ENCODE peak calls at places on chromosomes 11 and 22, in four cellular contexts. W is A549, X is K562, I is GM12878. O is an unnamed sample.

GRCh38 chr11:130042093-130042591 is 27.6 kb upstream of the APLP2 start:
- DNase-seq in W (peak; percentile 79), X (peak; percentile 60), I (no peak), O (peak; percentile 99)

GRCh38 chr11:72162891-72163492 is 27.5 kb downstream of the FOLR3 start:
- DNase-seq in W (no peak), X (peak; percentile 20), I (no peak), O (no peak)

GRCh38 chr11:19808076-19808911 is 95.7 kb downstream of the NAV2 start:
- DNase-seq in W (no peak), X (no peak), I (no peak), O (no peak)

GRCh38 chr11:9755561-9755960 is 91.7 kb downstream of the SWAP70 start:
- DNase-seq in W (no peak), X (no peak), I (no peak), O (peak; percentile 89)

GRCh38 chr22:22424956-22425355 is 83.6 kb downstream of the ZNF280B start:
- DNase-seq in W (no peak), X (no peak), I (no peak), O (no peak)

GRCh38 chr11:3130269-3131071 is 34.6 kb downstream of the OSBPL5 start:
- DNase-seq in W (peak; percentile 16), X (no peak), I (no peak), O (no peak)

GRCh38 chr11:132158091-132158490 is 787.7 kb downstream of the NTM start:
- DNase-seq in W (peak; percentile 17), X (no peak), I (no peak), O (peak; percentile 14)

GRCh38 chr22:46588279-46589140 is 31.7 kb upstream of the GRAMD4 start:
- DNase-seq in W (no peak), X (no peak), I (no peak), O (no peak)

GRCh38 chr11:42175203-42175602 is 715.8 kb upstream of the LRRC4C start:
- DNase-seq in W (no peak), X (no peak), I (no peak), O (no peak)

GRCh38 chr11:35167451-35167954 is 28.5 kb downstream of the CD44 start:
- DNase-seq in W (no peak), X (no peak), I (no peak), O (no peak)

GRCh38 chr11:93740031-93740801 is 1.1 kb downstream of the TAF1D start:
- DNase-seq in W (peak; percentile 25), X (no peak), I (no peak), O (peak; percentile 56)

DNA sequence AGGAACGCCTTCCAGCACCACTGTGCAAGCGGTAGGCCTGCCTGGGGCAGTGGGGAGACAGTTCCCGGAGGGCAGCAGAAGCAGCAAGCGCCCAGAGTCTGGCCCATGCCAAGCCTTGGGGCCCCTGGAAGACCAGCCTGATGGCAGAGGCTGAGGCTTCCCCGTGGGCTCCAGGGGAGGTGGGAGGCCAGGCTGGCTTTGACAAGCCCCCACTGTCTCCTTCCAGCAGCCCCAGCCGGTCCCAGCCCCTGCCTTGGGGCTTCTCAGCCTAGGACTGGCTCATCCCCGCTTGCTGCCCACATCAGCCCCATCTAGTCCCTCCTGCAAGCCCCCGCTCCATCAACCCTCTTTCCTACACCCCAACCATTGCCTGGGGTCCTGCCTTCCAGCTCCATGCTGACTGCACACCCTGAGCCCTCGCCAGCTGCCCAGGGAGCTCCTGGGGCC is 46.7 kb downstream of the IGF2 start:
- DNase-seq in W (no peak), X (no peak), I (no peak), O (no peak)
- TF ChIP-seq ELK1 in W (no peak), X (no peak), I (no peak), O (no peak)

GRCh38 chr22:43006016-43006505 is 8.9 kb downstream of the PACSIN2 start:
- DNase-seq in W (no peak), X (no peak), I (no peak), O (no peak)

GRCh38 chr22:43008921-43009320 is 6.0 kb downstream of the PACSIN2 start:
- DNase-seq in W (no peak), X (no peak), I (no peak), O (no peak)

GRCh38 chr22:43008509-43008908 is 6.4 kb downstream of the PACSIN2 start:
- DNase-seq in W (no peak), X (no peak), I (no peak), O (no peak)

GRCh38 chr22:43006753-43007152 is 8.2 kb downstream of the PACSIN2 start:
- DNase-seq in W (no peak), X (no peak), I (no peak), O (no peak)

DNA sequence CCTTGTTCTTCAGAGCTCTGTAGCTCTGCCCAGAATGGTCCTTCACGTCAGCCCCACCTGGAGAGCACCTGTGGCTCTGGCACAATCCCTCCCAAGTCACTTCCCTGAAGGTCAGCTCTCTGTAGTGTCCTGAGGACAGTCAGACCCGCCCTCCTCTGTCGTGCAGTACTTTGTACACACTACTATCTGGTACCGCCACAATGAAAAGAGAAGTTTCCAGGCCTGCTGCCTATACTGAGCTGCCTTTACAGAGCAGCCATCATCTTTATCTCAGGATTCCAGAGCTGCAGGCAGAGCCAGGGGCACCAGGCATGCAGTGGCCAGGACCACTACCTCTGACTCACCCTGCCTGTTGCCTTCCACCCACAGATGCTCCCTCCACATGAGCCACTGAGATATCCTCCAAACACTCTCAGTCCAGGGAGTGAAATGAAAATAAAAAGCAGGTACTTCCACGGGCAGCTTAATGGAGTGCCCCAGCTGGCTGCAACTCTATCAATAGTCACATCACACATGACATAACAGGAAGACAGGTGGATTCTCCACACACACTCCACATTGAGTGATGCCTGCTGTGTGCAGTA is 7.3 kb downstream of the PACSIN2 start:
- DNase-seq in W (no peak), X (peak; percentile 88), I (no peak), O (peak; percentile 75)
- TF ChIP-seq ELK1 in W (no peak), X (no peak), I (no peak), O (no peak)

GRCh38 chr22:45208696-45208992 is 32.0 kb downstream of the KIAA0930 start:
- DNase-seq in W (no peak), X (no peak), I (no peak), O (no peak)

GRCh38 chr22:45208993-45209838 is 31.5 kb downstream of the KIAA0930 start:
- DNase-seq in W (peak; percentile 26), X (peak; percentile 46), I (no peak), O (peak; percentile 91)

GRCh38 chr22:45210577-45211431 is 29.9 kb downstream of the KIAA0930 start:
- DNase-seq in W (no peak), X (no peak), I (no peak), O (no peak)

GRCh38 chr22:45211435-45211834 is 29.3 kb downstream of the KIAA0930 start:
- DNase-seq in W (no peak), X (no peak), I (no peak), O (no peak)

DNA sequence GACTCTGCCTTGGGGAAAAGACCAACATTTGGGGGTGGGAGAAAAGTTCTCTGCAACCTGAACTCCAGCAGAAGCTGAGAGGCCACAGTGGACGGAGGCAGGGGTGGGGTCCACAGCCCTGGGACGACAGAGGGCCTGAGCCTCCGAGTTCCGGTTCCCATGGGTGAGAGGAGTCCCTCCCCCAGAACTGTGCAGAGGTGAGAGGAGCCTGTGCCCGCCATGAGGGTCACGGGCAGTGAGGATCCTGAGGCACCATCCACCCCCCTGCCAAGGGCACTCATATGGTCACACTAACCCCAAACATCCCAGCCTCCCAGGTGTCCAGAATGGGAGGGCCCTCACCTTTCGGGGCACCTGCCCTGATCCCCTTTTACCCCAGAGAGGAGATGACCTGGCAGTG is 30.5 kb downstream of the KIAA0930 start:
- DNase-seq in W (no peak), X (no peak), I (no peak), O (no peak)
- TF ChIP-seq ELK1 in W (no peak), X (no peak), I (no peak), O (no peak)

DNA sequence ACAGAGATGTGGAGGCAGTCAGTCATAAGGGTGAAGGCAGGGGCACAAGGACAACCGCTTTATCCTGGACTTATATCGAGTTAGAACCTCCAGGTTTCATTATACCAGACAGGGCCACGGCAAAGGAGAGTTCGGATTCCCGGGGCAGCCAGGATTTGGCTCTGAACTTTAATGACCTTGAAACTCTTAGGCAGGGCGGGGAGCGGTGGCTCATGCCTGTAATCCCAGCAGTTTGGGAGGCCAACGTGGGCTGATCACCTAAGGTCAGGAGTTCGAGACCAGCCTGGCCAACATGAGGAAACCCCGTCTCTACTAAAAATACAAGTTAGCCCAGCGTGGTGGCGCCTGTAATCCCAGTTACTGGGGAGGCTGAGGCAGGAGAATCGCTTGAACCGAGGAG is 1.1 kb upstream of the MYRF start:
- DNase-seq in W (no peak), X (no peak), I (no peak), O (no peak)
- TF ChIP-seq ELK1 in W (no peak), X (no peak), I (no peak), O (no peak)

DNA sequence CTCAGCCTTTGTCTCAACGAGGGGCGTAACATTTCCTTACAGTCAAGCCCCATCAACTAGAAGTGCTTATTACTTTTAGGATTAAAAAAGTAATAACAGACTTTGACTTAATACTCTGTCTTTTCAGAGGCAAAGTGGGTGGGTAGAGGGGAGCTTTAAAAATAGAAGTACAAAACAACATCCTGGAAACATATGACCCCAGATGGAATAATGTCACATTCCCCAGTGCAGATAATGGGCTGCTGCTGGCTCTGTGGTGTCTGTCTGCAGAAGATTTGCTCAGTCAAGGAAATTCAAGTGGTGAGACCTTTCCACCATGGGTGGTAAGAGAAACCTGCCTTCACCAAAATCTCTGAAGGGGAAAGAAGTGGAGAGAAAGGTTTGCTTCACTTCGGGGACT is 36.2 kb downstream of the PPP2R1B start:
- DNase-seq in W (no peak), X (no peak), I (no peak), O (no peak)
- TF ChIP-seq ELK1 in W (no peak), X (no peak), I (no peak), O (no peak)

DNA sequence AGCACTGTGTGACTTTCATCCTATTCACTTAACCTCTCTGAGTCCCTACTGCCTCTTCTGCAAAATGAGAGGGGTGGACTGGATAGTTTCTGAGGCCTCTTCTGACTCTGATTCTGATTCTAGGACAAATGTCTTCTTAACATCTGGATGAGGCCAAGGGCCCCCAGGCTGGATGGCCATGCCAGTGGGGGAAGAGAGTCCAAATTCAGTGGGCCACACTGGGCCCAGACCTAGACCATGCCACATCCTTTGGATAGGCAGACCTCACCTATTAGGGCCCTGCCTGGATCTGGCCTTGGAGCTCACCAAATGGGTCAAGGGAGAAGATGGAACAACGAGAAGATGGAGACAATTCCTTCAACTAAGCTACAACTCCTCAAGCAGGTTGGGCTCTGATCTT is 24.6 kb downstream of the NRXN2 start:
- DNase-seq in W (no peak), X (no peak), I (no peak), O (no peak)
- TF ChIP-seq ELK1 in W (no peak), X (no peak), I (no peak), O (no peak)